ENCODE peak calls at places on chromosomes 4 and X, in four cellular contexts. X is HFF-Myc, U is NCI-H345, E is NCI-H1092. I is an unnamed sample.

GRCh38 chr4:108146819-108147218 is 21.9 kb downstream of the LEF1 start:
- DNase-seq in U (no peak), X (no peak), E (no peak), I (no peak)

GRCh38 chr4:154779362-154779947 is 1.6 kb upstream of the RBM46 start:
- DNase-seq in E (no peak), X (peak), U (no peak), I (no peak)

GRCh38 chrX:47854474-47854873 is 17.8 kb downstream of the ZNF81 start:
- DNase-seq in U (no peak), X (no peak), E (no peak), I (no peak)

GRCh38 chrX:40172980-40173661 is 75.4 kb upstream of the BCOR start:
- DNase-seq in X (no peak), U (no peak), E (no peak), I (no peak)

GRCh38 chr4:61373901-61374611 is 173.9 kb downstream of the ADGRL3 start:
- DNase-seq in E (no peak), X (no peak), U (no peak), I (no peak)

GRCh38 chr4:40998680-40999358 is 215.5 kb downstream of the APBB2 start:
- DNase-seq in X (no peak), E (no peak), U (no peak), I (no peak)

GRCh38 chrX:15151267-15152196 is 118.4 kb downstream of the ASB9 start:
- DNase-seq in X (no peak), U (no peak), E (no peak), I (no peak)

GRCh38 chr4:151561551-151562256 is 152.7 kb downstream of the FHIP1A start:
- DNase-seq in E (no peak), U (no peak), X (no peak), I (no peak)

GRCh38 chr4:102217345-102217744 is 127.9 kb downstream of the SLC39A8 start:
- DNase-seq in X (no peak), E (no peak), U (peak), I (no peak)

GRCh38 chr4:99642725-99643489 is 14.7 kb downstream of the C4orf54 start:
- DNase-seq in U (no peak), E (no peak), X (no peak), I (peak)

GRCh38 chrX:40855411-40855810 is 120.1 kb upstream of the MED14 start:
- DNase-seq in U (peak), X (no peak), E (no peak), I (peak)

GRCh38 chr4:169774466-169775445 is 17.0 kb upstream of the HPF1 start:
- DNase-seq in X (no peak), E (no peak), U (no peak), I (no peak)

GRCh38 chr4:69831646-69832325 is 28.2 kb downstream of the SULT1E1 start:
- DNase-seq in E (no peak), X (no peak), U (no peak), I (no peak)

I was measured in gastrocnemius medialis.